ENCODE peak calls at places on chromosomes 5 and 9, in six cellular contexts. A, N, D, M, T and F are unnamed samples.

GRCh38 chr5:172554562-172554961 is 86.5 kb upstream of the NEURL1B start:
- DNase-seq in M (no peak), D (no peak), T (no peak), A (no peak), N (no peak), F (no peak)

GRCh38 chr5:142245776-142246175 is 79.0 kb downstream of the SPRY4 start:
- DNase-seq in M (no peak), N (no peak), T (no peak), D (peak; percentile 13), A (no peak), F (peak; percentile 59)

GRCh38 chr9:15101046-15101445 is 190.8 kb upstream of the FREM1 start:
- DNase-seq in A (no peak), D (no peak), N (no peak), M (no peak), T (no peak), F (no peak)

GRCh38 chr5:40428129-40428528 is 251.6 kb upstream of the PTGER4 start:
- DNase-seq in N (no peak), T (peak; percentile 90), M (no peak), D (no peak), A (peak; percentile 43), F (no peak)

GRCh38 chr5:42109006-42109572 is 184.0 kb downstream of the FBXO4 start:
- DNase-seq in T (peak; percentile 14), N (no peak), A (no peak), D (no peak), M (no peak), F (no peak)

GRCh38 chr5:10684303-10685086 is 76.5 kb downstream of the DAP start:
- DNase-seq in N (no peak), D (no peak), T (no peak), M (no peak), A (no peak), F (no peak)

GRCh38 chr9:93096131-93096802 is at the start of gene CARD19:
- DNase-seq in A (peak; percentile 57), M (peak; percentile 63), T (no peak), D (no peak), N (peak; percentile 55), F (no peak)

GRCh38 chr9:118318770-118319443 is 614.7 kb downstream of the TLR4 start:
- DNase-seq in N (no peak), M (no peak), A (no peak), D (no peak), T (no peak), F (peak; percentile 80)

GRCh38 chr5:74196233-74196632 is 444.3 kb downstream of the ENC1 start:
- DNase-seq in N (no peak), A (no peak), T (no peak), D (no peak), M (no peak), F (no peak)

GRCh38 chr5:140174472-140175366 is at the start of gene CYSTM1:
- DNase-seq in D (peak; percentile 96), T (peak; percentile 91), M (peak; percentile 94), N (peak; percentile 96), A (peak; percentile 97), F (peak; percentile 86)